ENCODE peak calls at places on chromosomes 1 and 21, in eight cellular contexts. R is WTC11; L is left lung; D is lung; W is NB4; G is CD8-positive, alpha-beta T cell; B is germinal center; C is nephron progenitor cell. A is an unnamed sample.

GRCh38 chr1:66247415-66248208 is 286.3 kb upstream of the SGIP1 start:
- DNase-seq in R (no peak), L (no peak), D (no peak), W (no peak), G (no peak), B (no peak), C (no peak), A (peak)

GRCh38 chr1:178094752-178095645 is 1.1 kb downstream of the RASAL2 start:
- DNase-seq in R (no peak), L (no peak), D (no peak), W (no peak), G (no peak), B (no peak), C (no peak), A (no peak)

GRCh38 chr21:41833138-41834115 is 45.7 kb downstream of the PRDM15 start:
- DNase-seq in R (no peak), L (peak), D (no peak), W (no peak), G (no peak), B (peak), C (no peak), A (no peak)

GRCh38 chr1:204262506-204263239 is 48.9 kb upstream of the GOLT1A start:
- DNase-seq in R (no peak), L (no peak), D (no peak), W (no peak), G (no peak), B (no peak), C (no peak), A (no peak)

GRCh38 chr1:4464478-4464877 is 189.9 kb upstream of the AJAP1 start:
- DNase-seq in R (no peak), L (no peak), D (no peak), W (no peak), G (no peak), B (no peak), C (no peak), A (no peak)

GRCh38 chr1:245365071-245365470 is 210.3 kb downstream of the KIF26B start:
- DNase-seq in R (no peak), L (no peak), D (no peak), W (no peak), G (no peak), B (no peak), C (peak), A (no peak)

GRCh38 chr1:56095924-56096655 is 483.3 kb downstream of the PLPP3 start:
- DNase-seq in R (no peak), L (no peak), D (no peak), W (no peak), G (no peak), B (no peak), C (no peak), A (no peak)

GRCh38 chr1:168320805-168321577 is 40.3 kb downstream of the TBX19 start:
- DNase-seq in R (no peak), L (no peak), D (no peak), W (no peak), G (no peak), B (no peak), C (no peak), A (no peak)

GRCh38 chr1:114428083-114428754 is 82.8 kb downstream of the TRIM33 start:
- DNase-seq in R (no peak), L (no peak), D (no peak), W (peak), G (no peak), B (no peak), C (no peak), A (no peak)

GRCh38 chr1:176165573-176165972 is 41.5 kb downstream of the COP1 start:
- DNase-seq in R (no peak), L (no peak), D (no peak), W (no peak), G (no peak), B (no peak), C (no peak), A (no peak)

GRCh38 chr1:97581614-97582051 is 339.2 kb downstream of the DPYD start:
- DNase-seq in R (no peak), L (peak), D (no peak), W (no peak), G (no peak), B (no peak), C (no peak), A (no peak)

GRCh38 chr1:228530951-228531731 is 44.0 kb downstream of the RNF187 start:
- DNase-seq in R (no peak), L (no peak), D (no peak), W (no peak), G (no peak), B (no peak), C (no peak), A (no peak)

GRCh38 chr1:38455829-38456563 is 403.6 kb downstream of the RRAGC start:
- DNase-seq in R (no peak), L (no peak), D (no peak), W (no peak), G (no peak), B (no peak), C (no peak), A (no peak)

GRCh38 chr1:209335090-209335692 is 248.3 kb upstream of the CAMK1G start:
- DNase-seq in R (peak), L (no peak), D (no peak), W (peak), G (no peak), B (peak), C (peak), A (no peak)

GRCh38 chr1:183144752-183145151 is 41.3 kb upstream of the LAMC2 start:
- DNase-seq in R (no peak), L (no peak), D (no peak), W (peak), G (no peak), B (no peak), C (no peak), A (no peak)

GRCh38 chr1:206472454-206472853 is 2.2 kb downstream of the IKBKE start:
- DNase-seq in R (peak), L (peak), D (no peak), W (peak), G (no peak), B (no peak), C (peak), A (no peak)

GRCh38 chr1:151006331-151007052 is at the start of gene MINDY1:
- DNase-seq in R (peak), L (peak), D (peak), W (peak), G (peak), B (peak), C (peak), A (peak)

GRCh38 chr1:40711465-40712404 is 20.2 kb downstream of the NFYC start:
- DNase-seq in R (no peak), L (no peak), D (peak), W (no peak), G (no peak), B (peak), C (no peak), A (peak)

GRCh38 chr1:85091647-85092295 is 43.5 kb upstream of the MCOLN3 start:
- DNase-seq in R (no peak), L (no peak), D (no peak), W (peak), G (no peak), B (no peak), C (no peak), A (no peak)

GRCh38 chr21:45555251-45555556 is 13.0 kb upstream of the SLC19A1 start:
- DNase-seq in R (peak), L (no peak), D (no peak), W (no peak), G (no peak), B (no peak), C (no peak), A (no peak)

GRCh38 chr1:53678507-53678906 is 60.5 kb downstream of the GLIS1 start:
- DNase-seq in R (no peak), L (no peak), D (no peak), W (no peak), G (no peak), B (no peak), C (no peak), A (no peak)

GRCh38 chr1:235632538-235633219 is 16.9 kb downstream of the GNG4 start:
- DNase-seq in R (no peak), L (no peak), D (no peak), W (peak), G (no peak), B (no peak), C (no peak), A (no peak)

GRCh38 chr1:182676321-182676720 is 8.1 kb downstream of the RGS8 start:
- DNase-seq in R (no peak), L (no peak), D (no peak), W (no peak), G (no peak), B (no peak), C (no peak), A (no peak)

GRCh38 chr1:209621329-209621728 is 30.9 kb downstream of the LAMB3 start:
- DNase-seq in R (no peak), L (no peak), D (no peak), W (no peak), G (no peak), B (no peak), C (no peak), A (no peak)

GRCh38 chr1:247824023-247824422 is at the start of gene OR14A16:
- DNase-seq in R (peak), L (no peak), D (no peak), W (no peak), G (no peak), B (no peak), C (no peak), A (no peak)

GRCh38 chr1:186188004-186188539 is 187.0 kb downstream of the TPR start:
- DNase-seq in R (no peak), L (no peak), D (no peak), W (no peak), G (no peak), B (no peak), C (no peak), A (no peak)

GRCh38 chr1:207789792-207790787 is 38.2 kb downstream of the CD46 start:
- DNase-seq in R (no peak), L (no peak), D (no peak), W (no peak), G (no peak), B (no peak), C (no peak), A (no peak)

GRCh38 chr1:63828322-63829044 is 54.7 kb downstream of the ROR1 start:
- DNase-seq in R (no peak), L (no peak), D (no peak), W (no peak), G (no peak), B (peak), C (no peak), A (no peak)

GRCh38 chr1:1540015-1540816 is at the start of gene TMEM240:
- DNase-seq in R (peak), L (no peak), D (peak), W (no peak), G (peak), B (peak), C (peak), A (no peak)

GRCh38 chr1:33348676-33349080 is 27.8 kb upstream of the A3GALT2 start:
- DNase-seq in R (no peak), L (no peak), D (no peak), W (no peak), G (no peak), B (peak), C (no peak), A (peak)